ENCODE peak calls at places on chromosomes 5 and 9, in eight cellular contexts. S is skeletal muscle cell; V is SK-N-MC; A is HepG2; G is endodermal cell; X is Jurkat, Clone E6-1; O is aorta; E is left ventricle myocardium inferior. R is an unnamed sample.

GRCh38 chr5:198941-199820 is 7.9 kb downstream of the LRRC14B start:
- DNase-seq in O (peak; percentile 66), E (no peak), G (no peak), X (no peak), S (no peak), V (no peak), A (no peak), R (no peak)

GRCh38 chr9:88219601-88220000 is 81.3 kb upstream of the SPATA31C2 start:
- DNase-seq in E (no peak), X (no peak), S (no peak), O (no peak), V (no peak), A (no peak), G (no peak), R (no peak)

GRCh38 chr5:38556599-38557308 is at the start of gene LIFR:
- DNase-seq in O (peak; percentile 93), A (peak; percentile 39), E (peak; percentile 89), X (peak; percentile 33), V (no peak), S (peak; percentile 41), G (peak; percentile 95), R (peak; percentile 91)

GRCh38 chr5:81232449-81233079 is 558 bp upstream of the CKMT2 start:
- DNase-seq in G (no peak), O (peak; percentile 90), A (peak; percentile 13), X (no peak), E (peak; percentile 85), S (no peak), V (no peak), R (no peak)

GRCh38 chr5:138336952-138337684 is 948 bp upstream of the FAM53C start:
- DNase-seq in O (peak; percentile 92), S (peak; percentile 43), G (no peak), E (peak; percentile 80), X (peak; percentile 79), V (no peak), A (no peak), R (peak; percentile 87)

GRCh38 chr9:4656621-4657020 is 5.5 kb upstream of the PLPP6 start:
- DNase-seq in A (no peak), X (no peak), V (no peak), S (no peak), O (no peak), G (no peak), E (no peak), R (no peak)

GRCh38 chr9:130041648-130042405 is 1.2 kb downstream of the FNBP1 start:
- DNase-seq in E (peak; percentile 22), O (peak; percentile 80), A (no peak), X (no peak), V (no peak), S (no peak), G (peak; percentile 73), R (no peak)

GRCh38 chr5:151096001-151096373 is 15.2 kb upstream of the TNIP1 start:
- DNase-seq in O (no peak), E (no peak), G (no peak), V (no peak), A (no peak), S (no peak), X (no peak), R (no peak)

GRCh38 chr9:94490465-94490864 is 64.4 kb upstream of the PCAT7 start:
- DNase-seq in A (no peak), X (no peak), S (no peak), G (peak; percentile 65), V (no peak), O (no peak), E (no peak), R (no peak)

GRCh38 chr5:77990020-77990419 is 213.9 kb upstream of the TBCA start:
- DNase-seq in E (no peak), V (no peak), G (peak; percentile 83), O (no peak), A (no peak), S (no peak), X (no peak), R (no peak)

GRCh38 chr5:57491369-57491965 is 8.9 kb upstream of the ACTBL2 start:
- DNase-seq in O (no peak), S (no peak), E (no peak), X (no peak), A (no peak), V (no peak), G (no peak), R (no peak)

GRCh38 chr9:96486351-96487029 is 36.5 kb downstream of the HABP4 start:
- DNase-seq in S (peak; percentile 56), A (no peak), O (no peak), V (no peak), G (no peak), X (no peak), E (peak; percentile 79), R (peak; percentile 79)

GRCh38 chr9:137168575-137168906 is 1.3 kb downstream of the LRRC26 start:
- DNase-seq in X (no peak), O (no peak), S (no peak), G (peak; percentile 67), V (no peak), A (no peak), E (no peak), R (no peak)

GRCh38 chr9:110911659-110912473 is 126.4 kb downstream of the LPAR1 start:
- DNase-seq in A (no peak), S (no peak), V (no peak), X (no peak), O (no peak), G (no peak), E (no peak), R (no peak)

GRCh38 chr5:53326420-53327153 is 153.8 kb upstream of the FST start:
- DNase-seq in S (peak; percentile 84), O (no peak), A (no peak), V (peak; percentile 2), E (no peak), G (no peak), X (no peak), R (no peak)

GRCh38 chr9:73074176-73074708 is 77.4 kb upstream of the ANXA1 start:
- DNase-seq in E (no peak), A (peak; percentile 70), G (no peak), S (no peak), V (no peak), X (no peak), O (no peak), R (no peak)
- H3K4me3 ChIP-seq in E (no peak overlapping the region), A (no peak overlapping the region), G (no peak overlapping the region), S (no peak overlapping the region), V (no peak overlapping the region), X (no peak overlapping the region), O (no peak overlapping the region), R (no peak overlapping the region)

GRCh38 chr5:141492168-141492885 is 3.4 kb downstream of the PCDHGC5 start:
- DNase-seq in O (no peak), G (peak; percentile 78), E (no peak), X (no peak), S (no peak), A (no peak), V (no peak), R (no peak)

GRCh38 chr5:141489841-141490240 is 960 bp downstream of the PCDHGC5 start:
- DNase-seq in O (no peak), X (no peak), V (no peak), A (no peak), S (no peak), E (no peak), G (no peak), R (no peak)

GRCh38 chr5:141490271-141490670 is 1.4 kb downstream of the PCDHGC5 start:
- DNase-seq in V (no peak), X (no peak), O (no peak), A (no peak), E (no peak), S (no peak), G (peak; percentile 36), R (no peak)

GRCh38 chr5:141490771-141491170 is 1.9 kb downstream of the PCDHGC5 start:
- DNase-seq in A (no peak), E (no peak), G (no peak), X (no peak), O (no peak), V (no peak), S (no peak), R (no peak)

DNA sequence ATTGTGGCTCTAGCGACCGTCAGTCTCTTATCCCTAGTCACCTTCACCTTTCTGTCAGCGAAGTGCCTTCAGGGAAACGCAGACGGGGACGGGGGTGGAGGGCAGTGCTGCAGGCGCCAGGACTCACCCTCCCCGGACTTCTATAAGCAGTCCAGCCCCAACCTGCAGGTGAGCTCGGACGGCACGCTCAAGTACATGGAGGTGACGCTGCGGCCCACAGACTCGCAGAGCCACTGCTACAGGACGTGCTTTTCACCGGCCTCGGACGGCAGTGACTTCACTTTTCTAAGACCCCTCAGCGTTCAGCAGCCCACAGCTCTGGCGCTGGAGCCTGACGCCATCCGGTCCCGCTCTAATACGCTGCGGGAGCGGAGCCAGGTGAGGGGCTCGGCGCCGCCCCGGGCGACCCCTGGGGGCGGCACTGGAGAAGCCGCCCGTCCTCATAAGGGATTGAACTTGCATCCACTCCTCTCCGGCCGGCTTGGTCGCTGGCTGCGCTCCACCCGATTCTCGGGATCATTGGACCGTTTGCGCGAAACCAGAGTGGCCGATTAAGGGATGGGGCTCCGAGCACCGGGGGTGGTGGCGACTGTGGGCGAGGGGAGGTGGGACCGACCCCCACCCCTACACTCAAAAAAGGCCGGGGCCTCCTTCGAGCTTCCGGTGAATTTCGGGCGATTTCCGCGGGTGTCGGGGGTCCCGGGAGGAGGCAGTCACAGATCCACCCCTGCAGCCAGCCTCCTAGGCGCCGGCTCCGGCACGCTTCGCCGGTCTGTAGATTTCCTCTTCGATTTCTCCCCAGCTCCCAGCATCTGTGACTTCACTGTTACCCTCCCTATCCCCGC is 2.7 kb downstream of the PCDHGC5 start:
- DNase-seq in E (no peak), V (no peak), G (peak; percentile 74), A (no peak), X (no peak), O (no peak), S (no peak), R (no peak)
- H3K4me3 ChIP-seq in E (peak overlapping the region; percentile 15), V (no peak overlapping the region), G (no peak overlapping the region), A (no peak overlapping the region), X (no peak overlapping the region), O (no peak overlapping the region), S (no peak overlapping the region), R (peak overlapping the region; percentile 4)

GRCh38 chr9:112212926-112213325 is 37.8 kb upstream of the SUSD1 start:
- DNase-seq in O (no peak), G (no peak), A (no peak), E (no peak), S (no peak), V (no peak), X (no peak), R (no peak)

GRCh38 chr9:112203536-112203935 is 28.4 kb upstream of the SUSD1 start:
- DNase-seq in X (no peak), V (no peak), G (no peak), S (no peak), E (no peak), O (no peak), A (no peak), R (no peak)

GRCh38 chr9:112207451-112207850 is 32.4 kb upstream of the SUSD1 start:
- DNase-seq in V (no peak), A (no peak), S (no peak), O (no peak), X (no peak), G (no peak), E (no peak), R (no peak)
- H3K4me3 ChIP-seq in V (no peak overlapping the region), A (no peak overlapping the region), S (no peak overlapping the region), O (no peak overlapping the region), X (no peak overlapping the region), G (no peak overlapping the region), E (no peak overlapping the region), R (no peak overlapping the region)

DNA sequence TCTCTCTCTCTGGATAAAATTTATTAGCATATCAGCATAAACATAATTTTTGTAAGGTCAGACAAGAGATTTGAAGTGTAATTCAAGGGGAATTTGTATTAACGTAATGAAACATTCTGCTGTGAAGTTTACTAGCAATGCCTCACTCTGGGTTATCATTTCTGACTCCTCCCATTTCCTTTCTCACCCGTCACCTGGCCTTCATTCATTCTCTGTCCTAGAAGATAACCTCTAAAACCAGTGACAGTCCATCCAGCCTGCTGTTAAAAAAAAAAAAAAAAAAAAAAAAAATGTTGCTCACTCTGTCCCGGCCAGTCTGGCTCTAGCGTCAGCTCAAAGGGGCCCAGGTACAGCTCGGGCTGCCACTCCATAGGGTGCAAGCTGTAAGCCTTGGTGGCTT is 27.2 kb downstream of the GRAMD2B start:
- DNase-seq in A (no peak), O (no peak), X (peak; percentile 39), S (no peak), E (no peak), G (no peak), V (no peak), R (no peak)
- H3K4me3 ChIP-seq in A (no peak overlapping the region), O (no peak overlapping the region), X (peak overlapping the region; percentile 40), S (no peak overlapping the region), E (no peak overlapping the region), G (no peak overlapping the region), V (no peak overlapping the region), R (peak overlapping the region; percentile 17)